ENCODE peak calls at places on chromosome 9, in nine cellular contexts. One of them, this sample, is unnamed.

GRCh38 chr9:97594414-97594921 is 38.7 kb downstream of the TSTD2 start:
- DNase-seq in activated CD4-positive, CD25-positive, alpha-beta regulatory T cell: no peak
- DNase-seq in GM04504: no peak
- DNase-seq in SHP77: peak
- DNase-seq in naive B cell: no peak
- DNase-seq in heart right ventricle: peak
- DNase-seq in glutamatergic neuron: no peak
- DNase-seq in renal cortical epithelial cell: no peak
- DNase-seq in OCI-LY7: no peak
- DNase-seq in this sample: no peak

GRCh38 chr9:126758916-126759576 is 45.8 kb upstream of the ZBTB43 start:
- DNase-seq in activated CD4-positive, CD25-positive, alpha-beta regulatory T cell: no peak
- DNase-seq in GM04504: no peak
- DNase-seq in SHP77: no peak
- DNase-seq in naive B cell: no peak
- DNase-seq in heart right ventricle: no peak
- DNase-seq in glutamatergic neuron: no peak
- DNase-seq in renal cortical epithelial cell: no peak
- DNase-seq in OCI-LY7: no peak
- DNase-seq in this sample: no peak

GRCh38 chr9:6941527-6941926 is 183.8 kb downstream of the KDM4C start:
- DNase-seq in activated CD4-positive, CD25-positive, alpha-beta regulatory T cell: no peak
- DNase-seq in GM04504: no peak
- DNase-seq in SHP77: no peak
- DNase-seq in naive B cell: no peak
- DNase-seq in heart right ventricle: no peak
- DNase-seq in glutamatergic neuron: no peak
- DNase-seq in renal cortical epithelial cell: no peak
- DNase-seq in OCI-LY7: no peak
- DNase-seq in this sample: no peak

GRCh38 chr9:121619566-121619965 is 31.9 kb upstream of the DAB2IP start:
- DNase-seq in activated CD4-positive, CD25-positive, alpha-beta regulatory T cell: no peak
- DNase-seq in GM04504: no peak
- DNase-seq in SHP77: no peak
- DNase-seq in naive B cell: no peak
- DNase-seq in heart right ventricle: no peak
- DNase-seq in glutamatergic neuron: no peak
- DNase-seq in renal cortical epithelial cell: peak
- DNase-seq in OCI-LY7: no peak
- DNase-seq in this sample: no peak

GRCh38 chr9:71850996-71851395 is 60.0 kb downstream of the ABHD17B start:
- DNase-seq in activated CD4-positive, CD25-positive, alpha-beta regulatory T cell: no peak
- DNase-seq in GM04504: no peak
- DNase-seq in SHP77: no peak
- DNase-seq in naive B cell: no peak
- DNase-seq in heart right ventricle: no peak
- DNase-seq in glutamatergic neuron: no peak
- DNase-seq in renal cortical epithelial cell: no peak
- DNase-seq in OCI-LY7: no peak
- DNase-seq in this sample: no peak

GRCh38 chr9:37944671-37945481 is 40.9 kb upstream of the SLC25A51 start:
- DNase-seq in activated CD4-positive, CD25-positive, alpha-beta regulatory T cell: no peak
- DNase-seq in GM04504: no peak
- DNase-seq in SHP77: no peak
- DNase-seq in naive B cell: no peak
- DNase-seq in heart right ventricle: no peak
- DNase-seq in glutamatergic neuron: no peak
- DNase-seq in renal cortical epithelial cell: peak
- DNase-seq in OCI-LY7: no peak
- DNase-seq in this sample: no peak

GRCh38 chr9:121888438-121888775 is 204.7 kb downstream of the TTLL11 start:
- DNase-seq in activated CD4-positive, CD25-positive, alpha-beta regulatory T cell: no peak
- DNase-seq in GM04504: peak
- DNase-seq in SHP77: no peak
- DNase-seq in naive B cell: no peak
- DNase-seq in heart right ventricle: no peak
- DNase-seq in glutamatergic neuron: no peak
- DNase-seq in renal cortical epithelial cell: peak
- DNase-seq in OCI-LY7: no peak
- DNase-seq in this sample: no peak

GRCh38 chr9:98998441-98999151 is 54.9 kb downstream of the COL15A1 start:
- DNase-seq in activated CD4-positive, CD25-positive, alpha-beta regulatory T cell: peak
- DNase-seq in GM04504: peak
- DNase-seq in SHP77: peak
- DNase-seq in naive B cell: peak
- DNase-seq in heart right ventricle: peak
- DNase-seq in glutamatergic neuron: peak
- DNase-seq in renal cortical epithelial cell: peak
- DNase-seq in OCI-LY7: peak
- DNase-seq in this sample: peak

GRCh38 chr9:130981002-130981760 is 27.8 kb upstream of the LAMC3 start:
- DNase-seq in activated CD4-positive, CD25-positive, alpha-beta regulatory T cell: no peak
- DNase-seq in GM04504: no peak
- DNase-seq in SHP77: no peak
- DNase-seq in naive B cell: no peak
- DNase-seq in heart right ventricle: no peak
- DNase-seq in glutamatergic neuron: no peak
- DNase-seq in renal cortical epithelial cell: no peak
- DNase-seq in OCI-LY7: no peak
- DNase-seq in this sample: no peak

GRCh38 chr9:18142964-18143363 is 331.0 kb upstream of the ADAMTSL1 start:
- DNase-seq in activated CD4-positive, CD25-positive, alpha-beta regulatory T cell: no peak
- DNase-seq in GM04504: no peak
- DNase-seq in SHP77: no peak
- DNase-seq in naive B cell: no peak
- DNase-seq in heart right ventricle: no peak
- DNase-seq in glutamatergic neuron: no peak
- DNase-seq in renal cortical epithelial cell: peak
- DNase-seq in OCI-LY7: no peak
- DNase-seq in this sample: no peak

GRCh38 chr9:70924905-70925547 is 196.4 kb downstream of the TRPM3 start:
- DNase-seq in activated CD4-positive, CD25-positive, alpha-beta regulatory T cell: no peak
- DNase-seq in GM04504: peak
- DNase-seq in SHP77: peak
- DNase-seq in naive B cell: no peak
- DNase-seq in heart right ventricle: peak
- DNase-seq in glutamatergic neuron: peak
- DNase-seq in renal cortical epithelial cell: peak
- DNase-seq in OCI-LY7: peak
- DNase-seq in this sample: peak

GRCh38 chr9:93452710-93453046 is 703 bp downstream of the FAM120AOS start:
- DNase-seq in activated CD4-positive, CD25-positive, alpha-beta regulatory T cell: no peak
- DNase-seq in GM04504: no peak
- DNase-seq in SHP77: peak
- DNase-seq in naive B cell: no peak
- DNase-seq in heart right ventricle: no peak
- DNase-seq in glutamatergic neuron: peak
- DNase-seq in renal cortical epithelial cell: no peak
- DNase-seq in OCI-LY7: no peak
- DNase-seq in this sample: peak

GRCh38 chr9:97307091-97307490 is 368 bp upstream of the CCDC180 start:
- DNase-seq in activated CD4-positive, CD25-positive, alpha-beta regulatory T cell: no peak
- DNase-seq in GM04504: peak
- DNase-seq in SHP77: no peak
- DNase-seq in naive B cell: no peak
- DNase-seq in heart right ventricle: peak
- DNase-seq in glutamatergic neuron: peak
- DNase-seq in renal cortical epithelial cell: peak
- DNase-seq in OCI-LY7: no peak
- DNase-seq in this sample: no peak

GRCh38 chr9:90659626-90660364 is 17.2 kb upstream of the DIRAS2 start:
- DNase-seq in activated CD4-positive, CD25-positive, alpha-beta regulatory T cell: no peak
- DNase-seq in GM04504: peak
- DNase-seq in SHP77: no peak
- DNase-seq in naive B cell: no peak
- DNase-seq in heart right ventricle: no peak
- DNase-seq in glutamatergic neuron: no peak
- DNase-seq in renal cortical epithelial cell: peak
- DNase-seq in OCI-LY7: no peak
- DNase-seq in this sample: no peak

GRCh38 chr9:71755869-71756268 is 12.4 kb downstream of the CEMIP2 start:
- DNase-seq in activated CD4-positive, CD25-positive, alpha-beta regulatory T cell: no peak
- DNase-seq in GM04504: no peak
- DNase-seq in SHP77: no peak
- DNase-seq in naive B cell: no peak
- DNase-seq in heart right ventricle: no peak
- DNase-seq in glutamatergic neuron: no peak
- DNase-seq in renal cortical epithelial cell: no peak
- DNase-seq in OCI-LY7: no peak
- DNase-seq in this sample: no peak

GRCh38 chr9:89731262-89731980 is 126.6 kb downstream of the GADD45G start:
- DNase-seq in activated CD4-positive, CD25-positive, alpha-beta regulatory T cell: no peak
- DNase-seq in GM04504: no peak
- DNase-seq in SHP77: peak
- DNase-seq in naive B cell: no peak
- DNase-seq in heart right ventricle: no peak
- DNase-seq in glutamatergic neuron: no peak
- DNase-seq in renal cortical epithelial cell: no peak
- DNase-seq in OCI-LY7: no peak
- DNase-seq in this sample: no peak

GRCh38 chr9:18348086-18348485 is 125.9 kb upstream of the ADAMTSL1 start:
- DNase-seq in activated CD4-positive, CD25-positive, alpha-beta regulatory T cell: no peak
- DNase-seq in GM04504: no peak
- DNase-seq in SHP77: no peak
- DNase-seq in naive B cell: no peak
- DNase-seq in heart right ventricle: no peak
- DNase-seq in glutamatergic neuron: no peak
- DNase-seq in renal cortical epithelial cell: no peak
- DNase-seq in OCI-LY7: no peak
- DNase-seq in this sample: no peak

GRCh38 chr9:2727966-2728613 is 10.8 kb downstream of the KCNV2 start:
- DNase-seq in activated CD4-positive, CD25-positive, alpha-beta regulatory T cell: no peak
- DNase-seq in GM04504: peak
- DNase-seq in SHP77: peak
- DNase-seq in naive B cell: peak
- DNase-seq in heart right ventricle: peak
- DNase-seq in glutamatergic neuron: no peak
- DNase-seq in renal cortical epithelial cell: peak
- DNase-seq in OCI-LY7: peak
- DNase-seq in this sample: peak

GRCh38 chr9:935348-935965 is 41.0 kb upstream of the DMRT3 start:
- DNase-seq in activated CD4-positive, CD25-positive, alpha-beta regulatory T cell: no peak
- DNase-seq in GM04504: peak
- DNase-seq in SHP77: no peak
- DNase-seq in naive B cell: no peak
- DNase-seq in heart right ventricle: no peak
- DNase-seq in glutamatergic neuron: peak
- DNase-seq in renal cortical epithelial cell: peak
- DNase-seq in OCI-LY7: no peak
- DNase-seq in this sample: no peak

GRCh38 chr9:130142635-130143034 is 29.6 kb upstream of the NCS1 start:
- DNase-seq in activated CD4-positive, CD25-positive, alpha-beta regulatory T cell: no peak
- DNase-seq in GM04504: no peak
- DNase-seq in SHP77: peak
- DNase-seq in naive B cell: no peak
- DNase-seq in heart right ventricle: no peak
- DNase-seq in glutamatergic neuron: peak
- DNase-seq in renal cortical epithelial cell: no peak
- DNase-seq in OCI-LY7: no peak
- DNase-seq in this sample: no peak

GRCh38 chr9:27880640-27881039 is 307.4 kb upstream of the C9orf72 start:
- DNase-seq in activated CD4-positive, CD25-positive, alpha-beta regulatory T cell: no peak
- DNase-seq in GM04504: no peak
- DNase-seq in SHP77: no peak
- DNase-seq in naive B cell: no peak
- DNase-seq in heart right ventricle: no peak
- DNase-seq in glutamatergic neuron: no peak
- DNase-seq in renal cortical epithelial cell: no peak
- DNase-seq in OCI-LY7: no peak
- DNase-seq in this sample: no peak

GRCh38 chr9:132075853-132076252 is 3.8 kb downstream of the MED27 start:
- DNase-seq in activated CD4-positive, CD25-positive, alpha-beta regulatory T cell: no peak
- DNase-seq in GM04504: no peak
- DNase-seq in SHP77: no peak
- DNase-seq in naive B cell: no peak
- DNase-seq in heart right ventricle: no peak
- DNase-seq in glutamatergic neuron: no peak
- DNase-seq in renal cortical epithelial cell: no peak
- DNase-seq in OCI-LY7: no peak
- DNase-seq in this sample: no peak

GRCh38 chr9:83266618-83267543 is 203.9 kb upstream of the RASEF start:
- DNase-seq in activated CD4-positive, CD25-positive, alpha-beta regulatory T cell: no peak
- DNase-seq in GM04504: peak
- DNase-seq in SHP77: no peak
- DNase-seq in naive B cell: no peak
- DNase-seq in heart right ventricle: peak
- DNase-seq in glutamatergic neuron: no peak
- DNase-seq in renal cortical epithelial cell: peak
- DNase-seq in OCI-LY7: no peak
- DNase-seq in this sample: no peak

GRCh38 chr9:126248680-126249079 is 77.9 kb upstream of the MVB12B start:
- DNase-seq in activated CD4-positive, CD25-positive, alpha-beta regulatory T cell: no peak
- DNase-seq in GM04504: peak
- DNase-seq in SHP77: no peak
- DNase-seq in naive B cell: no peak
- DNase-seq in heart right ventricle: no peak
- DNase-seq in glutamatergic neuron: no peak
- DNase-seq in renal cortical epithelial cell: peak
- DNase-seq in OCI-LY7: no peak
- DNase-seq in this sample: no peak

This sample was measured in germinal center.